ENCODE peak calls at places on chromosomes 3 and 15, in seven cellular contexts. P is MCF 10A, N is fibroblast of lung, I is astrocyte of the spinal cord, U is AG09309, T is GM12864, Y is ovary. F is an unnamed sample.

GRCh38 chr3:150090877-150091276 is 120.2 kb upstream of the PFN2 start:
- DNase-seq in N (no peak), U (no peak), I (no peak), Y (no peak), T (no peak), P (no peak), F (no peak)

GRCh38 chr3:50464578-50464977 is 38.9 kb downstream of the CACNA2D2 start:
- DNase-seq in N (no peak), I (no peak), U (no peak), P (no peak), Y (no peak), T (no peak), F (no peak)

GRCh38 chr3:66144792-66145733 is 75.7 kb upstream of the SLC25A26 start:
- DNase-seq in P (peak; percentile 16), Y (no peak), N (peak; percentile 41), T (no peak), I (peak; percentile 53), U (no peak), F (no peak)

GRCh38 chr3:150149651-150150051 is 179.0 kb upstream of the PFN2 start:
- DNase-seq in N (peak; percentile 94), I (peak; percentile 83), T (no peak), Y (no peak), U (peak; percentile 82), P (peak; percentile 13), F (no peak)

GRCh38 chr3:99865321-99865720 is 47.7 kb downstream of the CMSS1 start:
- DNase-seq in T (no peak), U (no peak), N (peak; percentile 88), I (peak; percentile 75), P (peak; percentile 85), Y (no peak), F (no peak)

GRCh38 chr3:14216257-14217048 is 37.8 kb downstream of the LSM3 start:
- DNase-seq in I (peak; percentile 80), Y (no peak), N (peak; percentile 76), T (no peak), P (no peak), U (no peak), F (no peak)

GRCh38 chr3:10483364-10483675 is 22.1 kb downstream of the ATP2B2 start:
- DNase-seq in I (no peak), P (no peak), N (no peak), U (no peak), T (no peak), Y (no peak), F (no peak)

GRCh38 chr3:122458992-122459391 is 43.1 kb upstream of the WDR5B start:
- DNase-seq in I (peak; percentile 72), T (no peak), U (peak; percentile 38), N (peak; percentile 76), P (peak; percentile 72), Y (no peak), F (no peak)

GRCh38 chr15:68560501-68561113 is 18.2 kb upstream of the CORO2B start:
- DNase-seq in P (no peak), Y (no peak), I (no peak), N (no peak), U (no peak), T (no peak), F (no peak)

GRCh38 chr3:127449489-127450212 is 140.9 kb downstream of the TPRA1 start:
- DNase-seq in N (no peak), I (no peak), P (no peak), U (no peak), T (no peak), Y (peak; percentile 8), F (no peak)

GRCh38 chr3:181230258-181230657 is 240.7 kb upstream of the DNAJC19 start:
- DNase-seq in N (no peak), Y (no peak), T (no peak), P (no peak), U (no peak), I (no peak), F (no peak)

GRCh38 chr3:131081224-131081623 is 54.5 kb downstream of the NEK11 start:
- DNase-seq in U (no peak), N (peak; percentile 24), Y (no peak), I (peak; percentile 34), T (no peak), P (no peak), F (no peak)

GRCh38 chr15:58440181-58440910 is 8.6 kb downstream of the LIPC start:
- DNase-seq in Y (no peak), I (peak; percentile 12), P (peak; percentile 46), U (no peak), T (no peak), N (no peak), F (no peak)

GRCh38 chr15:21260966-21261395 is 179.3 kb downstream of the POTEB3 start:
- DNase-seq in I (peak; percentile 1), P (no peak), T (no peak), N (no peak), Y (peak; percentile 39), U (no peak), F (no peak)

GRCh38 chr3:94285874-94286273 is 223.0 kb downstream of the NSUN3 start:
- DNase-seq in I (peak; percentile 15), Y (no peak), T (no peak), P (peak; percentile 42), U (no peak), N (peak; percentile 3), F (no peak)

GRCh38 chr15:40815042-40815678 is 7.9 kb upstream of the DNAJC17 start:
- DNase-seq in I (no peak), Y (no peak), T (no peak), P (peak; percentile 53), U (no peak), N (peak; percentile 11), F (no peak)

GRCh38 chr15:31365655-31366127 is 39.1 kb downstream of the KLF13 start:
- DNase-seq in U (peak; percentile 52), N (peak; percentile 93), Y (peak; percentile 97), T (peak; percentile 53), I (peak; percentile 75), P (peak; percentile 92), F (peak; percentile 82)

GRCh38 chr3:77042892-77043291 is 3.0 kb downstream of the ROBO2 start:
- DNase-seq in P (peak; percentile 4), U (no peak), Y (no peak), N (peak; percentile 19), T (no peak), I (no peak), F (no peak)

GRCh38 chr3:150871192-150871591 is 34.0 kb downstream of the MINDY4B start:
- DNase-seq in U (no peak), I (no peak), Y (no peak), P (peak; percentile 91), T (no peak), N (no peak), F (no peak)

GRCh38 chr3:159257954-159258353 is 456.1 kb downstream of the MFSD1 start:
- DNase-seq in T (no peak), U (no peak), N (no peak), P (no peak), Y (no peak), I (no peak), F (no peak)

GRCh38 chr15:86863226-86863915 is 783.7 kb downstream of the AGBL1 start:
- DNase-seq in I (peak; percentile 73), P (peak; percentile 50), T (no peak), U (no peak), N (peak; percentile 44), Y (no peak), F (no peak)

GRCh38 chr15:38665586-38665985 is 101.0 kb upstream of the RASGRP1 start:
- DNase-seq in U (no peak), P (no peak), Y (no peak), N (no peak), I (no peak), T (no peak), F (no peak)

GRCh38 chr3:188946837-188947236 is 224.9 kb upstream of the TPRG1 start:
- DNase-seq in N (no peak), T (no peak), Y (peak; percentile 51), U (no peak), P (peak; percentile 59), I (no peak), F (no peak)

GRCh38 chr3:14252321-14253021 is 73.9 kb downstream of the LSM3 start:
- DNase-seq in T (no peak), I (no peak), U (no peak), N (no peak), Y (peak; percentile 24), P (no peak), F (no peak)

GRCh38 chr15:68829068-68829467 is 8.4 kb upstream of the ANP32A start:
- DNase-seq in N (peak; percentile 31), T (no peak), I (no peak), P (peak; percentile 40), U (no peak), Y (no peak), F (peak; percentile 39)

GRCh38 chr15:52652286-52652685 is 26.9 kb downstream of the ATOSA start:
- DNase-seq in Y (no peak), U (no peak), N (no peak), I (peak; percentile 23), P (no peak), T (no peak), F (no peak)

GRCh38 chr15:52649686-52650085 is 29.5 kb downstream of the ATOSA start:
- DNase-seq in U (no peak), T (no peak), Y (no peak), I (no peak), P (peak; percentile 8), N (no peak), F (no peak)

GRCh38 chr15:52652984-52653383 is 26.2 kb downstream of the ATOSA start:
- DNase-seq in I (peak; percentile 73), U (peak; percentile 44), T (no peak), P (no peak), N (peak; percentile 76), Y (no peak), F (no peak)

GRCh38 chr15:52651868-52652267 is 27.3 kb downstream of the ATOSA start:
- DNase-seq in Y (peak; percentile 66), N (peak; percentile 93), T (no peak), U (peak; percentile 80), I (peak; percentile 93), P (peak; percentile 90), F (peak; percentile 16)

GRCh38 chr15:52651114-52651513 is 28.1 kb downstream of the ATOSA start:
- DNase-seq in Y (no peak), U (no peak), P (no peak), T (no peak), I (no peak), N (no peak), F (no peak)
- TF ChIP-seq CTCF in Y (no peak), U (no peak), P (no peak), T (no peak), I (no peak), N (no peak), F (no peak)

DNA sequence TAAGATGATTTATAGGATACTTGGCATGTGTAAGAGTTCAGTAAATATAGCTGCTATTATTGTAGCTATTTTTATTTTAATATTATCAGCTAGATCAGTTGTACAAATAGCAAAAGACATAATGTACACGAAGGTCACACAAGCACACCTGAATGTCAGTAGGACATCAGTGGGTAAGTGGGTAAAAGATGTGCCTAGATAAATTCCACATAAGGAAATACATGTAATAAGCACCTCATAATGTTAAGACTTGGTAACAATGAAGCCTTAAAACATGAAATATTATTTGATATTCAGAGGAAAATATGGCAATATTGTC is 41.5 kb downstream of the ABHD2 start:
- DNase-seq in U (no peak), P (no peak), Y (no peak), N (no peak), T (no peak), I (no peak), F (no peak)
- TF ChIP-seq CTCF in U (no peak), P (no peak), Y (no peak), N (no peak), T (no peak), I (no peak), F (no peak)

GRCh38 chr3:125916376-125916978 is 52.5 kb upstream of the ROPN1B start:
- DNase-seq in Y (peak; percentile 100), N (peak; percentile 96), I (peak; percentile 96), P (peak; percentile 90), U (peak; percentile 77), T (peak; percentile 65), F (peak; percentile 91)
- TF ChIP-seq CTCF in Y (no peak), N (no peak), I (peak; percentile 21), P (no peak), U (no peak), T (peak; percentile 29), F (peak; percentile 54)

GRCh38 chr15:29852201-29852600 is 29.9 kb upstream of the TJP1 start:
- DNase-seq in P (no peak), I (no peak), U (no peak), N (no peak), T (no peak), Y (no peak), F (no peak)
- TF ChIP-seq CTCF in P (no peak), I (no peak), U (no peak), N (no peak), T (no peak), Y (no peak), F (no peak)